ENCODE peak calls at places on chromosome 9, in four cellular contexts. One of them, this sample, is unnamed.
A peak's percentile ranks its signal among the peaks of the same experiment; 100 is the strongest.

GRCh38 chr9:4741365-4742031 is 496 bp upstream of the AK3 start:
- DNase-seq in NCI-H1092: peak; percentile 36
- DNase-seq in GDM1: no peak
- DNase-seq in kidney tubule cell: peak; percentile 43
- DNase-seq in this sample: peak; percentile 28

GRCh38 chr9:32558408-32558914 is 6.1 kb upstream of the TOPORS start:
- DNase-seq in NCI-H1092: no peak
- DNase-seq in GDM1: no peak
- DNase-seq in kidney tubule cell: no peak
- DNase-seq in this sample: no peak

GRCh38 chr9:35114921-35115341 is 731 bp downstream of the ATOSB start:
- DNase-seq in NCI-H1092: no peak
- DNase-seq in GDM1: peak; percentile 69
- DNase-seq in kidney tubule cell: peak; percentile 67
- DNase-seq in this sample: peak; percentile 68

GRCh38 chr9:6506571-6506970 is 93.6 kb downstream of the UHRF2 start:
- DNase-seq in NCI-H1092: no peak
- DNase-seq in GDM1: no peak
- DNase-seq in kidney tubule cell: peak; percentile 18
- DNase-seq in this sample: no peak

GRCh38 chr9:126248680-126249079 is 77.9 kb upstream of the MVB12B start:
- DNase-seq in NCI-H1092: no peak
- DNase-seq in GDM1: no peak
- DNase-seq in kidney tubule cell: peak; percentile 88
- DNase-seq in this sample: no peak

GRCh38 chr9:92890761-92891160 is 12.9 kb upstream of the ZNF484 start:
- DNase-seq in NCI-H1092: no peak
- DNase-seq in GDM1: no peak
- DNase-seq in kidney tubule cell: no peak
- DNase-seq in this sample: no peak

GRCh38 chr9:115400801-115401200 is 282.8 kb upstream of the TNC start:
- DNase-seq in NCI-H1092: no peak
- DNase-seq in GDM1: no peak
- DNase-seq in kidney tubule cell: peak; percentile 86
- DNase-seq in this sample: no peak

GRCh38 chr9:34987160-34988040 is 2.1 kb upstream of the DNAJB5 start:
- DNase-seq in NCI-H1092: no peak
- DNase-seq in GDM1: no peak
- DNase-seq in kidney tubule cell: peak; percentile 73
- DNase-seq in this sample: no peak

GRCh38 chr9:7536310-7536939 is 263.2 kb downstream of the DMAC1 start:
- DNase-seq in NCI-H1092: peak; percentile 52
- DNase-seq in GDM1: peak; percentile 29
- DNase-seq in kidney tubule cell: peak; percentile 55
- DNase-seq in this sample: peak; percentile 36

GRCh38 chr9:116741742-116742141 is 54.6 kb downstream of the TRIM32 start:
- DNase-seq in NCI-H1092: no peak
- DNase-seq in GDM1: no peak
- DNase-seq in kidney tubule cell: no peak
- DNase-seq in this sample: no peak

GRCh38 chr9:134558124-134558805 is 83.3 kb upstream of the COL5A1 start:
- DNase-seq in NCI-H1092: no peak
- DNase-seq in GDM1: no peak
- DNase-seq in kidney tubule cell: no peak
- DNase-seq in this sample: no peak